ENCODE peak calls at places on chromosomes 2 and 18, in five cellular contexts. J, D, L, Z and F are unnamed samples.

GRCh38 chr2:106094101-106094860 is 99.8 kb downstream of the UXS1 start:
- DNase-seq in J (no peak), D (no peak), L (peak; percentile 20), Z (no peak), F (no peak)

GRCh38 chr2:157822993-157823392 is 53.1 kb downstream of the ACVR1 start:
- DNase-seq in J (no peak), D (no peak), L (no peak), Z (no peak), F (no peak)

GRCh38 chr2:85589982-85590791 is 5.4 kb upstream of the RNF181 start:
- DNase-seq in J (no peak), D (peak; percentile 82), L (no peak), Z (no peak), F (no peak)

GRCh38 chr2:186059096-186059495 is 320.5 kb downstream of the FSIP2 start:
- DNase-seq in J (no peak), D (no peak), L (no peak), Z (no peak), F (no peak)

GRCh38 chr2:145350011-145350410 is 830.1 kb upstream of the ZEB2 start:
- DNase-seq in J (no peak), D (no peak), L (no peak), Z (no peak), F (no peak)

GRCh38 chr2:76256689-76257088 is 546.0 kb upstream of the GCFC2 start:
- DNase-seq in J (no peak), D (no peak), L (no peak), Z (no peak), F (no peak)

GRCh38 chr2:187215576-187216240 is 232.3 kb downstream of the CALCRL start:
- DNase-seq in J (no peak), D (no peak), L (no peak), Z (no peak), F (no peak)

GRCh38 chr18:59200787-59201186 is 19.2 kb upstream of the GRP start:
- DNase-seq in J (no peak), D (no peak), L (no peak), Z (no peak), F (no peak)

GRCh38 chr2:85429924-85430289 is 11.4 kb downstream of the SH2D6 start:
- DNase-seq in J (no peak), D (no peak), L (no peak), Z (no peak), F (no peak)

GRCh38 chr18:79897940-79898625 is 53.4 kb downstream of the SLC66A2 start:
- DNase-seq in J (no peak), D (no peak), L (no peak), Z (no peak), F (no peak)

GRCh38 chr2:177923323-177923722 is 149.3 kb downstream of the PDE11A start:
- DNase-seq in J (no peak), D (no peak), L (no peak), Z (no peak), F (no peak)

GRCh38 chr18:63312731-63313408 is 6.7 kb downstream of the BCL2 start:
- DNase-seq in J (no peak), D (no peak), L (no peak), Z (no peak), F (no peak)

GRCh38 chr2:149028891-149029290 is 9.6 kb upstream of the LYPD6B start:
- DNase-seq in J (no peak), D (no peak), L (peak; percentile 3), Z (no peak), F (no peak)

GRCh38 chr18:24989760-24990547 is 362.0 kb downstream of the ZNF521 start:
- DNase-seq in J (no peak), D (no peak), L (no peak), Z (no peak), F (no peak)

GRCh38 chr18:23105581-23106219 is 29.6 kb upstream of the CABLES1 start:
- DNase-seq in J (no peak), D (no peak), L (no peak), Z (no peak), F (no peak)

GRCh38 chr2:379778-380177 is 91.9 kb upstream of the ALKAL2 start:
- DNase-seq in J (no peak), D (no peak), L (no peak), Z (no peak), F (no peak)

GRCh38 chr2:42979416-42979869 is 187.1 kb upstream of the HAAO start:
- DNase-seq in J (no peak), D (peak; percentile 100), L (no peak), Z (no peak), F (no peak)

GRCh38 chr2:209525834-209526281 is 102.0 kb downstream of the MAP2 start:
- DNase-seq in J (no peak), D (no peak), L (no peak), Z (no peak), F (no peak)

GRCh38 chr2:57141269-57141668 is 905.3 kb upstream of the VRK2 start:
- DNase-seq in J (no peak), D (no peak), L (no peak), Z (no peak), F (no peak)

GRCh38 chr2:111946294-111947114 is 48.1 kb downstream of the MERTK start:
- DNase-seq in J (no peak), D (peak; percentile 70), L (no peak), Z (no peak), F (no peak)

GRCh38 chr2:110854355-110855081 is 122.1 kb downstream of the ACOXL start:
- DNase-seq in J (no peak), D (no peak), L (peak; percentile 60), Z (no peak), F (no peak)

GRCh38 chr2:189613650-189614420 is 33.2 kb upstream of the SLC40A1 start:
- DNase-seq in J (no peak), D (no peak), L (no peak), Z (no peak), F (no peak)

GRCh38 chr2:218981390-218982311 is 3.3 kb downstream of the FEV start:
- DNase-seq in J (no peak), D (no peak), L (peak; percentile 68), Z (no peak), F (peak; percentile 44)

GRCh38 chr2:119431976-119432881 is 575 bp downstream of the TMEM37 start:
- DNase-seq in J (no peak), D (no peak), L (peak; percentile 70), Z (no peak), F (peak; percentile 35)

GRCh38 chr2:208240641-208241209 is 14.1 kb downstream of the IDH1 start:
- DNase-seq in J (no peak), D (no peak), L (no peak), Z (no peak), F (no peak)

GRCh38 chr2:86336350-86337234 is 834 bp downstream of the REEP1 start:
- DNase-seq in J (no peak), D (no peak), L (peak; percentile 61), Z (no peak), F (peak; percentile 41)

GRCh38 chr2:101736861-101737291 is 39.4 kb downstream of the MAP4K4 start:
- DNase-seq in J (no peak), D (no peak), L (no peak), Z (no peak), F (no peak)

GRCh38 chr2:231648579-231649174 is 56.0 kb downstream of the TEX44 start:
- DNase-seq in J (no peak), D (peak; percentile 65), L (peak; percentile 88), Z (no peak), F (peak; percentile 84)

GRCh38 chr18:51082571-51083264 is 52.7 kb downstream of the SMAD4 start:
- DNase-seq in J (no peak), D (no peak), L (no peak), Z (no peak), F (no peak)

GRCh38 chr2:102005989-102006885 is 14.5 kb downstream of the IL1R2 start:
- DNase-seq in J (peak; percentile 66), D (peak; percentile 73), L (peak; percentile 67), Z (no peak), F (peak; percentile 50)

GRCh38 chr2:2739231-2739795 is 408.2 kb upstream of the MYT1L start:
- DNase-seq in J (no peak), D (no peak), L (no peak), Z (no peak), F (no peak)

GRCh38 chr2:175203621-175204496 is 22.3 kb upstream of the ATP5MC3 start:
- DNase-seq in J (peak; percentile 19), D (peak; percentile 50), L (peak; percentile 67), Z (no peak), F (peak; percentile 76)
- TF ChIP-seq SP1 in J (no peak), D (no peak), L (no peak), Z (no peak), F (no peak)

GRCh38 chr18:76394780-76395476 is 100.1 kb downstream of the ZNF516 start:
- DNase-seq in J (no peak), D (no peak), L (no peak), Z (no peak), F (no peak)
- TF ChIP-seq CREB1 in J (no peak), D (no peak), L (no peak), Z (no peak), F (no peak)

GRCh38 chr2:9207641-9208301 is 1.2 kb downstream of the ASAP2 start:
- DNase-seq in J (peak; percentile 28), D (no peak), L (peak; percentile 73), Z (no peak), F (peak; percentile 53)

GRCh38 chr2:9205963-9206948 is at the start of gene ASAP2:
- DNase-seq in J (peak; percentile 96), D (peak; percentile 59), L (peak; percentile 80), Z (no peak), F (peak; percentile 62)

GRCh38 chr2:9205481-9205880 is 1.1 kb upstream of the ASAP2 start:
- DNase-seq in J (no peak), D (peak; percentile 27), L (no peak), Z (no peak), F (no peak)

GRCh38 chr2:9204939-9205338 is 1.7 kb upstream of the ASAP2 start:
- DNase-seq in J (no peak), D (peak; percentile 41), L (no peak), Z (no peak), F (no peak)

DNA sequence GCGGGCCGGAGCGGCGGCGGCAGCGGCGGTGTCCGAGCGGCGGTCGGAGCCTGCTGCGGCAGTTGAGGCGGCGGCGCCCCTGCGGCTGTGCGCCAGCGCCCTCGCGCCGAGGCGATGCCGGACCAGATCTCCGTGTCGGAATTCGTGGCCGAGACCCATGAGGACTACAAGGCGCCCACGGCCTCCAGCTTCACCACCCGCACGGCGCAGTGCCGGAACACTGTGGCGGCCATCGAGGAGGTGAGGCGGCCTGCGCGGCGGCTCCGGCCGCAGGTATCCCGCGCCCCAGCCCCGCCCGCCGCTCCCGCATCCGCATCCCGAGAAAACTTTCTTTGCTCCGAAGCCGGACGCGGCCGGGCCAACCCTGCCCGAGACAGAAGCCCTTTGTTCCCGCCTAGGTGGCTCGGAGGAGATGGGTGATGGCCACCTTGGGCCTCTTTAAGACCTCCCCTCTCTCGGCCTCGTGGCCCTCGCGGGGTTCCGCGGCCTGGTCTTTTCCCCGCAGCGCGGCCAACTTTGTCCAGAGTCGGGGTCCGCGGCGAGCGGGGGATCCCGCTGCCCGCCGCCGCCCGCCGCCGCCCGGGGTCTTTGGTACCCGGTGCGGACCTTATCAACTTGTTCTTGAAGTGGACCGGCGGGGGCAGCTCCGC is 504 bp downstream of the ASAP2 start:
- DNase-seq in J (no peak), D (no peak), L (peak; percentile 73), Z (no peak), F (peak; percentile 47)
- TF ChIP-seq SP1 in J (no peak), D (no peak), L (no peak), Z (no peak), F (no peak)

GRCh38 chr18:32724071-32724696 is 48.6 kb downstream of the KLHL14 start:
- DNase-seq in J (no peak), D (no peak), L (no peak), Z (no peak), F (no peak)
- TF ChIP-seq CREB1 in J (no peak), D (no peak), L (no peak), Z (no peak), F (no peak)

GRCh38 chr2:12032975-12033374 is 286.5 kb downstream of the LPIN1 start:
- DNase-seq in J (no peak), D (no peak), L (no peak), Z (no peak), F (no peak)
- TF ChIP-seq SP1 in J (no peak), D (no peak), L (no peak), Z (no peak), F (no peak)